ENCODE peak calls at places on chromosomes 3 and 15, in nine cellular contexts. One of them, this sample, is unnamed.

GRCh38 chr15:73679964-73680363 is 4.2 kb upstream of the CD276 start:
- DNase-seq in NCI-H1048: no peak
- DNase-seq in kidney glomerular epithelial cell: no peak
- DNase-seq in OCI-LY7: no peak
- DNase-seq in B cell: no peak
- DNase-seq in endothelial cell of umbilical vein: no peak
- DNase-seq in ACHN: no peak
- DNase-seq in left colon: no peak
- DNase-seq in AG04450: no peak
- DNase-seq in this sample: peak

GRCh38 chr3:177229791-177230190 is 32.5 kb upstream of the TBL1XR1 start:
- DNase-seq in NCI-H1048: no peak
- DNase-seq in left colon: no peak
- DNase-seq in B cell: no peak
- DNase-seq in endothelial cell of umbilical vein: no peak
- DNase-seq in kidney glomerular epithelial cell: no peak
- DNase-seq in AG04450: peak
- DNase-seq in OCI-LY7: no peak
- DNase-seq in ACHN: no peak
- DNase-seq in this sample: no peak

GRCh38 chr3:175956964-175957363 is 1097.8 kb downstream of the NAALADL2 start:
- DNase-seq in left colon: no peak
- DNase-seq in NCI-H1048: no peak
- DNase-seq in B cell: no peak
- DNase-seq in endothelial cell of umbilical vein: no peak
- DNase-seq in OCI-LY7: peak
- DNase-seq in ACHN: peak
- DNase-seq in AG04450: no peak
- DNase-seq in kidney glomerular epithelial cell: no peak
- DNase-seq in this sample: no peak

GRCh38 chr15:68536331-68537095 is 42.3 kb upstream of the CORO2B start:
- DNase-seq in AG04450: peak
- DNase-seq in kidney glomerular epithelial cell: peak
- DNase-seq in OCI-LY7: no peak
- DNase-seq in left colon: no peak
- DNase-seq in B cell: no peak
- DNase-seq in ACHN: peak
- DNase-seq in NCI-H1048: no peak
- DNase-seq in endothelial cell of umbilical vein: no peak
- DNase-seq in this sample: no peak

GRCh38 chr3:58167431-58168351 is 43.1 kb downstream of the DNASE1L3 start:
- DNase-seq in endothelial cell of umbilical vein: peak
- DNase-seq in AG04450: peak
- DNase-seq in kidney glomerular epithelial cell: peak
- DNase-seq in OCI-LY7: peak
- DNase-seq in ACHN: peak
- DNase-seq in left colon: peak
- DNase-seq in NCI-H1048: peak
- DNase-seq in B cell: peak
- DNase-seq in this sample: peak

GRCh38 chr3:55782351-55782750 is 295.2 kb upstream of the WNT5A start:
- DNase-seq in ACHN: no peak
- DNase-seq in NCI-H1048: no peak
- DNase-seq in AG04450: no peak
- DNase-seq in B cell: no peak
- DNase-seq in endothelial cell of umbilical vein: no peak
- DNase-seq in left colon: no peak
- DNase-seq in OCI-LY7: no peak
- DNase-seq in kidney glomerular epithelial cell: no peak
- DNase-seq in this sample: no peak

GRCh38 chr3:47315069-47315647 is 32.4 kb downstream of the KLHL18 start:
- DNase-seq in left colon: peak
- DNase-seq in OCI-LY7: no peak
- DNase-seq in B cell: no peak
- DNase-seq in NCI-H1048: no peak
- DNase-seq in ACHN: no peak
- DNase-seq in endothelial cell of umbilical vein: peak
- DNase-seq in AG04450: no peak
- DNase-seq in kidney glomerular epithelial cell: no peak
- DNase-seq in this sample: no peak

GRCh38 chr3:34038131-34038530 is 239.7 kb downstream of the PDCD6IP start:
- DNase-seq in ACHN: no peak
- DNase-seq in B cell: no peak
- DNase-seq in left colon: no peak
- DNase-seq in AG04450: no peak
- DNase-seq in NCI-H1048: no peak
- DNase-seq in endothelial cell of umbilical vein: no peak
- DNase-seq in OCI-LY7: no peak
- DNase-seq in kidney glomerular epithelial cell: no peak
- DNase-seq in this sample: no peak

GRCh38 chr15:51341366-51342248 is at the start of gene GLDN:
- DNase-seq in B cell: peak
- DNase-seq in left colon: peak
- DNase-seq in AG04450: no peak
- DNase-seq in kidney glomerular epithelial cell: no peak
- DNase-seq in endothelial cell of umbilical vein: no peak
- DNase-seq in ACHN: no peak
- DNase-seq in OCI-LY7: no peak
- DNase-seq in NCI-H1048: no peak
- DNase-seq in this sample: peak

GRCh38 chr15:70479785-70480184 is 283.6 kb downstream of the UACA start:
- DNase-seq in B cell: peak
- DNase-seq in ACHN: no peak
- DNase-seq in AG04450: no peak
- DNase-seq in endothelial cell of umbilical vein: no peak
- DNase-seq in left colon: no peak
- DNase-seq in kidney glomerular epithelial cell: no peak
- DNase-seq in NCI-H1048: no peak
- DNase-seq in OCI-LY7: no peak
- DNase-seq in this sample: no peak

GRCh38 chr15:76393614-76394013 is 57.0 kb downstream of the ISL2 start:
- DNase-seq in left colon: no peak
- DNase-seq in NCI-H1048: no peak
- DNase-seq in OCI-LY7: no peak
- DNase-seq in ACHN: no peak
- DNase-seq in B cell: no peak
- DNase-seq in endothelial cell of umbilical vein: peak
- DNase-seq in AG04450: no peak
- DNase-seq in kidney glomerular epithelial cell: peak
- DNase-seq in this sample: no peak

GRCh38 chr3:160023476-160023875 is 34.8 kb downstream of the IL12A start:
- DNase-seq in B cell: no peak
- DNase-seq in AG04450: no peak
- DNase-seq in endothelial cell of umbilical vein: no peak
- DNase-seq in left colon: no peak
- DNase-seq in OCI-LY7: no peak
- DNase-seq in NCI-H1048: no peak
- DNase-seq in kidney glomerular epithelial cell: no peak
- DNase-seq in ACHN: no peak
- DNase-seq in this sample: no peak

GRCh38 chr15:58355352-58355964 is 76.3 kb upstream of the LIPC start:
- DNase-seq in AG04450: no peak
- DNase-seq in OCI-LY7: peak
- DNase-seq in kidney glomerular epithelial cell: no peak
- DNase-seq in endothelial cell of umbilical vein: peak
- DNase-seq in ACHN: no peak
- DNase-seq in B cell: no peak
- DNase-seq in left colon: no peak
- DNase-seq in NCI-H1048: no peak
- DNase-seq in this sample: no peak

GRCh38 chr3:66076861-66077495 is 38.3 kb upstream of the MAGI1 start:
- DNase-seq in kidney glomerular epithelial cell: no peak
- DNase-seq in ACHN: no peak
- DNase-seq in OCI-LY7: no peak
- DNase-seq in AG04450: peak
- DNase-seq in left colon: no peak
- DNase-seq in B cell: no peak
- DNase-seq in endothelial cell of umbilical vein: no peak
- DNase-seq in NCI-H1048: no peak
- DNase-seq in this sample: no peak

GRCh38 chr3:62604746-62605351 is 231.5 kb upstream of the FEZF2 start:
- DNase-seq in NCI-H1048: no peak
- DNase-seq in ACHN: no peak
- DNase-seq in AG04450: no peak
- DNase-seq in left colon: no peak
- DNase-seq in OCI-LY7: no peak
- DNase-seq in B cell: no peak
- DNase-seq in kidney glomerular epithelial cell: no peak
- DNase-seq in endothelial cell of umbilical vein: no peak
- DNase-seq in this sample: no peak

GRCh38 chr3:72043212-72044133 is 258.5 kb upstream of the PROK2 start:
- DNase-seq in endothelial cell of umbilical vein: no peak
- DNase-seq in left colon: no peak
- DNase-seq in AG04450: no peak
- DNase-seq in ACHN: no peak
- DNase-seq in kidney glomerular epithelial cell: no peak
- DNase-seq in NCI-H1048: no peak
- DNase-seq in OCI-LY7: peak
- DNase-seq in B cell: peak
- DNase-seq in this sample: no peak

GRCh38 chr3:49703443-49703927 is 14.1 kb downstream of the RNF123 start:
- DNase-seq in endothelial cell of umbilical vein: peak
- DNase-seq in B cell: peak
- DNase-seq in NCI-H1048: no peak
- DNase-seq in ACHN: peak
- DNase-seq in kidney glomerular epithelial cell: peak
- DNase-seq in OCI-LY7: peak
- DNase-seq in AG04450: peak
- DNase-seq in left colon: peak
- DNase-seq in this sample: peak

GRCh38 chr3:25033407-25034029 is 394.5 kb upstream of the RARB start:
- DNase-seq in endothelial cell of umbilical vein: peak
- DNase-seq in B cell: peak
- DNase-seq in kidney glomerular epithelial cell: peak
- DNase-seq in left colon: no peak
- DNase-seq in ACHN: peak
- DNase-seq in OCI-LY7: peak
- DNase-seq in AG04450: no peak
- DNase-seq in NCI-H1048: peak
- DNase-seq in this sample: peak